ENCODE peak calls at places on chromosome 15, in eight cellular contexts. One of them, this sample, is unnamed.

GRCh38 chr15:68791431-68792283 is 29.0 kb downstream of the ANP32A start:
- DNase-seq in cardiac muscle cell: no peak
- DNase-seq in progenitor cell of endocrine pancreas: no peak
- DNase-seq in endothelial cell: no peak
- DNase-seq in ovary: no peak
- DNase-seq in breast epithelium: no peak
- DNase-seq in left ventricle myocardium inferior: no peak
- DNase-seq in bronchial epithelial cell: no peak
- DNase-seq in this sample: peak; percentile 88

GRCh38 chr15:59168536-59168935 is 38.1 kb upstream of the LDHAL6B start:
- DNase-seq in left ventricle myocardium inferior: no peak
- DNase-seq in progenitor cell of endocrine pancreas: no peak
- DNase-seq in bronchial epithelial cell: peak; percentile 55
- DNase-seq in breast epithelium: no peak
- DNase-seq in ovary: no peak
- DNase-seq in endothelial cell: no peak
- DNase-seq in cardiac muscle cell: no peak
- DNase-seq in this sample: peak; percentile 19

GRCh38 chr15:61049003-61049402 is 180.1 kb downstream of the RORA start:
- DNase-seq in ovary: no peak
- DNase-seq in breast epithelium: no peak
- DNase-seq in cardiac muscle cell: no peak
- DNase-seq in progenitor cell of endocrine pancreas: no peak
- DNase-seq in bronchial epithelial cell: no peak
- DNase-seq in left ventricle myocardium inferior: no peak
- DNase-seq in endothelial cell: no peak
- DNase-seq in this sample: no peak

GRCh38 chr15:79418693-79419279 is 13.3 kb upstream of the MINAR1 start:
- DNase-seq in left ventricle myocardium inferior: no peak
- DNase-seq in progenitor cell of endocrine pancreas: no peak
- DNase-seq in ovary: no peak
- DNase-seq in cardiac muscle cell: no peak
- DNase-seq in endothelial cell: no peak
- DNase-seq in breast epithelium: no peak
- DNase-seq in bronchial epithelial cell: no peak
- DNase-seq in this sample: no peak

GRCh38 chr15:51093865-51094605 is 671 bp downstream of the TNFAIP8L3 start:
- DNase-seq in breast epithelium: no peak
- DNase-seq in endothelial cell: peak; percentile 22
- DNase-seq in cardiac muscle cell: peak; percentile 32
- DNase-seq in ovary: peak; percentile 66
- DNase-seq in left ventricle myocardium inferior: peak; percentile 45
- DNase-seq in bronchial epithelial cell: no peak
- DNase-seq in progenitor cell of endocrine pancreas: no peak
- DNase-seq in this sample: peak; percentile 15

GRCh38 chr15:68126415-68126814 is 72.3 kb downstream of the PIAS1 start:
- DNase-seq in ovary: no peak
- DNase-seq in left ventricle myocardium inferior: peak; percentile 35
- DNase-seq in endothelial cell: no peak
- DNase-seq in breast epithelium: no peak
- DNase-seq in bronchial epithelial cell: peak; percentile 20
- DNase-seq in cardiac muscle cell: no peak
- DNase-seq in progenitor cell of endocrine pancreas: no peak
- DNase-seq in this sample: no peak

GRCh38 chr15:80072285-80072684 is 12.8 kb downstream of the ZFAND6 start:
- DNase-seq in progenitor cell of endocrine pancreas: no peak
- DNase-seq in left ventricle myocardium inferior: no peak
- DNase-seq in bronchial epithelial cell: peak; percentile 98
- DNase-seq in breast epithelium: no peak
- DNase-seq in endothelial cell: peak; percentile 10
- DNase-seq in ovary: no peak
- DNase-seq in cardiac muscle cell: peak; percentile 85
- DNase-seq in this sample: peak; percentile 14

GRCh38 chr15:93048759-93049161 is 40.3 kb downstream of the RGMA start:
- DNase-seq in left ventricle myocardium inferior: no peak
- DNase-seq in bronchial epithelial cell: peak; percentile 78
- DNase-seq in cardiac muscle cell: no peak
- DNase-seq in ovary: no peak
- DNase-seq in endothelial cell: no peak
- DNase-seq in breast epithelium: peak; percentile 63
- DNase-seq in progenitor cell of endocrine pancreas: no peak
- DNase-seq in this sample: no peak

GRCh38 chr15:79101866-79102581 is 11.4 kb upstream of the RASGRF1 start:
- DNase-seq in left ventricle myocardium inferior: no peak
- DNase-seq in progenitor cell of endocrine pancreas: no peak
- DNase-seq in endothelial cell: no peak
- DNase-seq in bronchial epithelial cell: no peak
- DNase-seq in ovary: no peak
- DNase-seq in cardiac muscle cell: no peak
- DNase-seq in breast epithelium: no peak
- DNase-seq in this sample: no peak

GRCh38 chr15:69595009-69595825 is 142.6 kb downstream of the RPLP1 start:
- DNase-seq in breast epithelium: no peak
- DNase-seq in bronchial epithelial cell: no peak
- DNase-seq in ovary: no peak
- DNase-seq in left ventricle myocardium inferior: peak; percentile 80
- DNase-seq in cardiac muscle cell: peak; percentile 78
- DNase-seq in endothelial cell: no peak
- DNase-seq in progenitor cell of endocrine pancreas: no peak
- DNase-seq in this sample: no peak

GRCh38 chr15:41661078-41661528 is 898 bp downstream of the MGA start:
- DNase-seq in left ventricle myocardium inferior: no peak
- DNase-seq in cardiac muscle cell: no peak
- DNase-seq in bronchial epithelial cell: peak; percentile 5
- DNase-seq in ovary: no peak
- DNase-seq in progenitor cell of endocrine pancreas: no peak
- DNase-seq in endothelial cell: no peak
- DNase-seq in breast epithelium: no peak
- DNase-seq in this sample: no peak

GRCh38 chr15:36601497-36601932 is 22.1 kb downstream of the CDIN1 start:
- DNase-seq in bronchial epithelial cell: no peak
- DNase-seq in endothelial cell: no peak
- DNase-seq in breast epithelium: no peak
- DNase-seq in progenitor cell of endocrine pancreas: no peak
- DNase-seq in ovary: no peak
- DNase-seq in left ventricle myocardium inferior: peak; percentile 47
- DNase-seq in cardiac muscle cell: peak; percentile 54
- DNase-seq in this sample: no peak

GRCh38 chr15:94335616-94336015 is 104.3 kb downstream of the MCTP2 start:
- DNase-seq in progenitor cell of endocrine pancreas: no peak
- DNase-seq in left ventricle myocardium inferior: no peak
- DNase-seq in bronchial epithelial cell: no peak
- DNase-seq in ovary: no peak
- DNase-seq in cardiac muscle cell: no peak
- DNase-seq in endothelial cell: no peak
- DNase-seq in breast epithelium: no peak
- DNase-seq in this sample: no peak

GRCh38 chr15:23648920-23649515 is 1.4 kb upstream of the MAGEL2 start:
- DNase-seq in progenitor cell of endocrine pancreas: no peak
- DNase-seq in bronchial epithelial cell: no peak
- DNase-seq in left ventricle myocardium inferior: no peak
- DNase-seq in breast epithelium: no peak
- DNase-seq in cardiac muscle cell: peak; percentile 53
- DNase-seq in ovary: peak; percentile 60
- DNase-seq in endothelial cell: peak; percentile 60
- DNase-seq in this sample: peak; percentile 57

GRCh38 chr15:78033864-78034263 is 43.6 kb downstream of the TBC1D2B start:
- DNase-seq in left ventricle myocardium inferior: no peak
- DNase-seq in progenitor cell of endocrine pancreas: no peak
- DNase-seq in ovary: peak; percentile 47
- DNase-seq in cardiac muscle cell: no peak
- DNase-seq in bronchial epithelial cell: no peak
- DNase-seq in breast epithelium: no peak
- DNase-seq in endothelial cell: no peak
- DNase-seq in this sample: peak; percentile 57

GRCh38 chr15:78035319-78035718 is 42.2 kb downstream of the TBC1D2B start:
- DNase-seq in ovary: no peak
- DNase-seq in endothelial cell: no peak
- DNase-seq in bronchial epithelial cell: no peak
- DNase-seq in cardiac muscle cell: peak; percentile 30
- DNase-seq in left ventricle myocardium inferior: no peak
- DNase-seq in breast epithelium: no peak
- DNase-seq in progenitor cell of endocrine pancreas: no peak
- DNase-seq in this sample: peak; percentile 70

GRCh38 chr15:78037328-78037727 is 40.2 kb downstream of the TBC1D2B start:
- DNase-seq in progenitor cell of endocrine pancreas: no peak
- DNase-seq in breast epithelium: no peak
- DNase-seq in bronchial epithelial cell: no peak
- DNase-seq in endothelial cell: no peak
- DNase-seq in ovary: no peak
- DNase-seq in left ventricle myocardium inferior: no peak
- DNase-seq in cardiac muscle cell: no peak
- DNase-seq in this sample: no peak

GRCh38 chr15:78035861-78036476 is 41.5 kb downstream of the TBC1D2B start:
- DNase-seq in breast epithelium: no peak
- DNase-seq in endothelial cell: no peak
- DNase-seq in ovary: no peak
- DNase-seq in cardiac muscle cell: peak; percentile 72
- DNase-seq in progenitor cell of endocrine pancreas: no peak
- DNase-seq in left ventricle myocardium inferior: no peak
- DNase-seq in bronchial epithelial cell: no peak
- DNase-seq in this sample: no peak

GRCh38 chr15:78034495-78035191 is 42.9 kb downstream of the TBC1D2B start:
- DNase-seq in endothelial cell: no peak
- DNase-seq in breast epithelium: no peak
- DNase-seq in bronchial epithelial cell: peak; percentile 43
- DNase-seq in ovary: no peak
- DNase-seq in left ventricle myocardium inferior: no peak
- DNase-seq in cardiac muscle cell: no peak
- DNase-seq in progenitor cell of endocrine pancreas: no peak
- DNase-seq in this sample: peak; percentile 95
- TF ChIP-seq CTCF in endothelial cell: no peak
- TF ChIP-seq CTCF in breast epithelium: no peak
- TF ChIP-seq CTCF in bronchial epithelial cell: no peak
- TF ChIP-seq CTCF in ovary: no peak
- TF ChIP-seq CTCF in left ventricle myocardium inferior: no peak
- TF ChIP-seq CTCF in cardiac muscle cell: no peak
- TF ChIP-seq CTCF in progenitor cell of endocrine pancreas: no peak
- TF ChIP-seq CTCF in this sample: no peak

DNA sequence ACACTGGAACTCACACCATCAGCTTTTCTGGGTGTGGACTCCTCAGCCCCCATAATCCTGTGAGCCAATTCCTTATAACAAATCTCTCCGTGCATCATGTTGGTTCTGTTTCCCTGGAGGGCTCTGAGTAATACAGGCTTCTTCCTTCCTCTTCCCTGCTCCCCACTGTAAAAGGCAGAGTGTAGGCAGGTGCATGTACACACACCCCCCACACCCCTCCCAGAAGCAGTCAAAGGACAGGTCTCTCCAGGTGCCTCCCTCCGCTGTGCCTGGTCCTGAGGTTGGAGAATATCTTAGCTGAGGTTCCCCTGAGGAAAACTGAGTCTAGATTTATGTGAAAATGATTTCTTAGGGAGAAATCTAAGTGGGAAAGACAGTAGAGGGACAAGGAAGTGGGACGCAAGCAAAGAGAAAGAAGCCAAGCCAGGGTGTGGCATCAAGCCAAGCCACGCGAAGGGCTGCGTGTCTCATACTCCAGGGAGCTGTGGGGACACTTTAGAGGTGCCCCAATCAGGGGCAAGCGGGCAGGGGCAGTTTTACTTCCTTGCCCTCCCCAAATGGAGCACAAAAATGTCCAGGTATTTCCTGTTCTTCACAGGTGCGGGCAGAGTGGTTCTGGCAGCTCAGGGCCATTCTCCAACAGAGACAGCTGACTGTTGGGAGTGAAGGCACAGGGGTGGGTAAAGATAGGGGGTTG is 86.6 kb downstream of the HMG20A start:
- DNase-seq in ovary: peak; percentile 66
- DNase-seq in bronchial epithelial cell: peak; percentile 73
- DNase-seq in breast epithelium: peak; percentile 75
- DNase-seq in progenitor cell of endocrine pancreas: no peak
- DNase-seq in cardiac muscle cell: no peak
- DNase-seq in left ventricle myocardium inferior: peak; percentile 75
- DNase-seq in endothelial cell: no peak
- DNase-seq in this sample: no peak
- TF ChIP-seq CTCF in ovary: no peak
- TF ChIP-seq CTCF in bronchial epithelial cell: no peak
- TF ChIP-seq CTCF in breast epithelium: no peak
- TF ChIP-seq CTCF in progenitor cell of endocrine pancreas: no peak
- TF ChIP-seq CTCF in cardiac muscle cell: no peak
- TF ChIP-seq CTCF in left ventricle myocardium inferior: no peak
- TF ChIP-seq CTCF in endothelial cell: no peak
- TF ChIP-seq CTCF in this sample: no peak

DNA sequence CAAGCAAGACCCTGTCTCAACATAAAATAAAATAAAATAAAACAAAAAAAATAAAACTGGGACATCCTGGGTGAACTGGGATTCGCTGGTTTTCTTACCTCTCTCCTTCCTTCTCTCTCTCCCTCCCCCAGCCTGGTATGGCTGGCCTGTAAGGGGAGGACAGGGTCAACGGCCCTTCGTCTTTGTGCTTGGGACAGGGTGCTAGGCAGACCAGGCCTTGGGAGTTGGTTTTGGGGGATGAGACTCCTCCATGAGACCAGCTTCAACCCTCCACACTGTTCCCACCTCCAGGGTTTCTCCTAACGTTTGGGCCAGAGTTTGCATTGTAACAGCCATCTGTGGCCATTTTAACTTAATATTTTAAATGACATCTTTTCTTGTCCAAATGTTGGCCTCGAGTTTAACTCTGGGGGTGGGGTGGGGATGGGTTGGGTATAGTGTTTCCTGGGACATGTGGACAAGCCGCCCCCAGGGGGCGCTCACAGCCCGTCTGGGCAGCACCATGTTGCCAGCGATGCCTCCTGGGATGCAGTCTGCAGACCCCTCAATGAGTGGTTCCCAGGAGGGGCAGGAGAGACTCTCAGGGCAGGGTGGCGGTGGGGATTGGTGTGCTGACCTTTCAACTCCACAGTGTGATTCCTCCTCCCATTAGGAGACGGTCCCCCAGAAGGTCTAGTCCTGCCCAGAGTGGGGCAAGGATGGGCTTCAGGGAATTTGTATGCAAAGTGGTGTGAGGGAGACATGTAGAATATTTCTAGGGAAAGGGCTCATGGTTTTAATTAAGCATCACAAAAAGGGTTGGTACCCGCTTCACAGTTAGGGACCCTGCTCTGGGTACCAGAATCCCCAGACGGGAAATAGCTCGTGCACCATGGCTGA is 37.7 kb upstream of the LCTL start:
- DNase-seq in breast epithelium: peak; percentile 23
- DNase-seq in bronchial epithelial cell: peak; percentile 27
- DNase-seq in cardiac muscle cell: peak; percentile 89
- DNase-seq in left ventricle myocardium inferior: peak; percentile 54
- DNase-seq in ovary: peak; percentile 78
- DNase-seq in endothelial cell: peak; percentile 84
- DNase-seq in progenitor cell of endocrine pancreas: peak; percentile 61
- DNase-seq in this sample: peak; percentile 72
- TF ChIP-seq CTCF in breast epithelium: peak; percentile 57
- TF ChIP-seq CTCF in bronchial epithelial cell: peak; percentile 89
- TF ChIP-seq CTCF in cardiac muscle cell: peak; percentile 83
- TF ChIP-seq CTCF in left ventricle myocardium inferior: peak; percentile 89
- TF ChIP-seq CTCF in ovary: peak; percentile 76
- TF ChIP-seq CTCF in endothelial cell: peak; percentile 94
- TF ChIP-seq CTCF in progenitor cell of endocrine pancreas: peak; percentile 94
- TF ChIP-seq CTCF in this sample: peak; percentile 89

DNA sequence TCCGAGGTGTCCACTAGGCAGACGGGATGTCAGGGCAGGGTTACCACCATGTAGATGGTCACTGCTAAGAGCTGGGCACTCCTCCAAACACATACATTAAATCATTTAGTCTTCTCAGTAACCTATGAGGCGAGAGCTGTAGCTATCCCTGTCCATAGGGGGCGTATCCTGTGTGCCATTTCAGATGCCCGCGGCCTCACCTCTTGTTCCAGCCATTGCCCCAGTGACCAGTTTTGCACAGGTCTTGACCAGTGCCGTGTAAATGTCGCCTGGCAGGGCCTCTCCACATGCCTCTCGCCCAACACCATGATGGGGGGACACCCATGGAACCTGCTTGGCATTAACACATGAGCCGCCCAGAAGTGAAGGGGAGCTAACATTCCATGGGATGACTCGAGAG is 20.8 kb upstream of the SRP14 start:
- DNase-seq in cardiac muscle cell: no peak
- DNase-seq in breast epithelium: no peak
- DNase-seq in left ventricle myocardium inferior: no peak
- DNase-seq in bronchial epithelial cell: no peak
- DNase-seq in ovary: peak; percentile 16
- DNase-seq in progenitor cell of endocrine pancreas: no peak
- DNase-seq in endothelial cell: no peak
- DNase-seq in this sample: no peak
- TF ChIP-seq CTCF in cardiac muscle cell: no peak
- TF ChIP-seq CTCF in breast epithelium: no peak
- TF ChIP-seq CTCF in left ventricle myocardium inferior: no peak
- TF ChIP-seq CTCF in bronchial epithelial cell: no peak
- TF ChIP-seq CTCF in ovary: no peak
- TF ChIP-seq CTCF in progenitor cell of endocrine pancreas: no peak
- TF ChIP-seq CTCF in endothelial cell: no peak
- TF ChIP-seq CTCF in this sample: no peak

This sample was measured in activated CD8-positive, alpha-beta T cell treated with anti-CD3 and anti-CD28 coated beads for 36 hours.